ENCODE peak calls at places on chromosomes 13 and 19, in five cellular contexts. X is GM12878, C is K562, B is SK-N-SH, E is HepG2. D is an unnamed sample.

GRCh38 chr19:18847516-18848463 is 16.0 kb downstream of the UPF1 start:
- DNase-seq in X (no peak), C (no peak), B (peak; percentile 84), E (no peak), D (no peak)

GRCh38 chr19:32176591-32176990 is 168.8 kb upstream of the ZNF507 start:
- DNase-seq in X (no peak), C (no peak), B (no peak), E (no peak), D (no peak)

GRCh38 chr19:3285647-3286176 is 61.3 kb downstream of the CELF5 start:
- DNase-seq in X (no peak), C (peak; percentile 99), B (peak; percentile 91), E (peak; percentile 59), D (no peak)

GRCh38 chr13:41766439-41766838 is 194.5 kb downstream of the VWA8 start:
- DNase-seq in X (no peak), C (no peak), B (no peak), E (no peak), D (no peak)

GRCh38 chr13:96817336-96817941 is 176.8 kb downstream of the OXGR1 start:
- DNase-seq in X (no peak), C (no peak), B (peak; percentile 14), E (peak; percentile 6), D (peak; percentile 7)

GRCh38 chr19:3175761-3176714 is 2.5 kb upstream of the S1PR4 start:
- DNase-seq in X (peak; percentile 57), C (no peak), B (no peak), E (no peak), D (no peak)

GRCh38 chr13:38661276-38661675 is 25.6 kb upstream of the FREM2 start:
- DNase-seq in X (no peak), C (no peak), B (no peak), E (no peak), D (no peak)

GRCh38 chr13:74574964-74575728 is 440.9 kb upstream of the KLF12 start:
- DNase-seq in X (no peak), C (no peak), B (peak; percentile 22), E (no peak), D (peak; percentile 31)

GRCh38 chr19:54952591-54953344 is 5.4 kb upstream of the NLRP7 start:
- DNase-seq in X (no peak), C (no peak), B (no peak), E (no peak), D (no peak)

GRCh38 chr13:95391785-95392184 is 90.5 kb upstream of the ABCC4 start:
- DNase-seq in X (no peak), C (no peak), B (no peak), E (no peak), D (no peak)

GRCh38 chr13:107091386-107091785 is 523.4 kb upstream of the ARGLU1 start:
- DNase-seq in X (no peak), C (no peak), B (no peak), E (no peak), D (no peak)
- TF ChIP-seq FOXM1 in X (no peak), C (no peak), B (no peak), E (no peak), D (no peak)

GRCh38 chr19:1170938-1171754 is 2.9 kb downstream of the SBNO2 start:
- DNase-seq in X (no peak), C (no peak), B (no peak), E (peak; percentile 75), D (no peak)
- TF ChIP-seq FOXM1 in X (no peak), C (no peak), B (no peak), E (no peak), D (no peak)

GRCh38 chr13:99227331-99227900 is 26.8 kb downstream of the UBAC2 start:
- DNase-seq in X (no peak), C (no peak), B (no peak), E (no peak), D (no peak)

GRCh38 chr13:99228737-99229691 is 28.4 kb downstream of the UBAC2 start:
- DNase-seq in X (peak; percentile 91), C (no peak), B (peak; percentile 41), E (peak; percentile 23), D (no peak)

GRCh38 chr13:99231726-99232125 is 26.5 kb downstream of the GPR18 start:
- DNase-seq in X (no peak), C (no peak), B (no peak), E (no peak), D (no peak)

GRCh38 chr13:99227909-99228688 is 27.4 kb downstream of the UBAC2 start:
- DNase-seq in X (no peak), C (no peak), B (no peak), E (no peak), D (no peak)

DNA sequence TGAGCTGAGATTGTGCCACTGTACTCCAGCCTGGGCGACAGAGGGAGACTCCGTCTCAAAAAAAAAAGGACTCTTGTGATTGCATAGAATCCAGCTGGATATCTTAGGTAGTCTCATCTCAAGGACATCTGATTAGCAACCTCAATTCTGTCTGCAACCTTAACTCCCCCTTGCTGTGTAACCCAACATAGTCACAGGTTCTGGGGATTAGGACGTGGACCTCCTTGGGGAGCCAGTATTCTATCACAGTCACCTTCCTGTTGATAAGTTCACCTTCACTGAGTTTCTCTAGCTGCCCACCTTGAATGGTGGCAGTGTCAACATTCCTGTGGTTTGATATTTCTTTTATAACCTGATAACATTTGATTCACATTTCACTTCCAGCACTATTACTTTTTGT is 27.2 kb downstream of the GPR18 start:
- DNase-seq in X (no peak), C (no peak), B (no peak), E (no peak), D (no peak)
- TF ChIP-seq FOXM1 in X (no peak), C (no peak), B (no peak), E (no peak), D (no peak)

GRCh38 chr19:17365361-17365760 is 11.8 kb downstream of the PLVAP start:
- DNase-seq in X (no peak), C (peak; percentile 6), B (no peak), E (no peak), D (no peak)

GRCh38 chr19:17357724-17358123 is 19.4 kb downstream of the PLVAP start:
- DNase-seq in X (no peak), C (no peak), B (no peak), E (no peak), D (no peak)

GRCh38 chr19:17357078-17357666 is 19.8 kb downstream of the GTPBP3 start:
- DNase-seq in X (no peak), C (no peak), B (no peak), E (no peak), D (no peak)

GRCh38 chr19:17358395-17358794 is 18.7 kb downstream of the PLVAP start:
- DNase-seq in X (no peak), C (no peak), B (no peak), E (no peak), D (no peak)

DNA sequence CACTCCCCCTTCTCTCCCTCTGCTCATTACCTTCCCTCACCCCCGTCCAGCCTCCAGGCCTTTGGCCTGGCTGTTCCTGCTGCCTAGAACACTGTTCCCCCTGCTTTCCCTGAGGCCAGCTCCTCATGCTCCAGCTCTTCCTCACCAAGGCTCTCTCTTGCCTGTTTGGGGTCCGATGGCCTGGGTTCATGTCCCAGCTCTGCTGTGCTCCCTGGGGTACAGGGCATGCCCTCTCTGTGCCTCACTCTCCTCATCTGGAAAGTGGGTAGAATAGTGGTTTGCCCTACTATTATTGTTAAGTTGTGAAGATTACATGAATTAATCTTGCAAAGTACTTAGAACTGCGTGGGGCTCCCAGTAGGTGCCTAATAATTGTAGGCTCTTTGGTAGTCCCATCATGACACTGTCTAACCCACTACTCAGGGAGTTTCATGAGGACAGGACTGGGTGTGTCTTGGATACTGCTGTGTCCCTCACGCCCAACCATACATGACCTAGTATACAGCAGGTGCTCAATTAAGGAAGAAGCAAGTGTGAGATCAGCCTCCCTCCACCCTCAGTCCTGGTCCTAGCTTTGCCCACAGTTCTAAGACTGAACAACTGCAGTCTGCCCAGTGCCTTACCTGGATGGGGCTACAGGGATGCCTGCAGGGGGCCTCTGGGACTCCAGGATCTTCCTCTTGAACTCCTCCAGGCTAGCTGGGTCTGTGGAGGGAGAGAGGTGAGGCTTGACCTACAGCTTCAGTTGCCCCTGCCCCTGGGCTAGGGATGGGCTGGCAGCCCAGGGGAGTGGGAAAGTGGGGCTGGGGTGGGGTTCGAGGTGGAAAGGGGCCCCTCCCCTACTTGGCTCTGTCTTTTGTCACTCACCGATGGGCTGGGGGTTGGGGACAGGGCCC is 17.0 kb downstream of the PLVAP start:
- DNase-seq in X (no peak), C (no peak), B (no peak), E (no peak), D (no peak)
- TF ChIP-seq FOXM1 in X (no peak), C (no peak), B (no peak), E (no peak), D (no peak)

DNA sequence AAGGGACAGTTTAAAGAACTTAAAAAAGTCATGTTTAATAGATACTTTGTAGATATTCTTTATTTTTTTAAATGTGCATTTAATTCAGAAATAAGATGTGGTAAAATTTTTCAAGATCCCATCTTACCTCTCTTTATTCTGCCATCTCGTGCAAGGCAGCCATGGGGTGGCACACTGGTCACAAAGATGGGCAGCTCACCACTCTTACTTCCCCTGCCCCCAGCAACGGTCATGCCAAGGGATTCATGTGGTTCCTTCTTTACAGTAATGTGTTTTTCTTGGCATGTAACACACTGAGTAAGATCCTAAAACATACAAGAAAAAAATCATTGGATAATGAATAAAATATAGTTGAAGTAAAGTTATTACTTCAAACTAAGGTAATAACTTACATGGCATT is 64.2 kb downstream of the LNX2 start:
- DNase-seq in X (no peak), C (no peak), B (no peak), E (no peak), D (no peak)
- TF ChIP-seq FOXM1 in X (no peak), C (no peak), B (no peak), E (no peak), D (no peak)

GRCh38 chr13:27130223-27131015 is 41.2 kb downstream of the USP12 start:
- DNase-seq in X (no peak), C (no peak), B (no peak), E (no peak), D (no peak)
- TF ChIP-seq FOXM1 in X (no peak), C (no peak), B (no peak), E (no peak), D (no peak)

GRCh38 chr19:6032381-6032780 is 54.4 kb upstream of the RANBP3 start:
- DNase-seq in X (no peak), C (no peak), B (no peak), E (no peak), D (no peak)

GRCh38 chr19:6033744-6034264 is 55.9 kb upstream of the RANBP3 start:
- DNase-seq in X (no peak), C (no peak), B (peak; percentile 64), E (no peak), D (no peak)

GRCh38 chr19:6034512-6034911 is 56.6 kb upstream of the RANBP3 start:
- DNase-seq in X (no peak), C (no peak), B (no peak), E (no peak), D (no peak)

GRCh38 chr19:6032827-6033226 is 54.9 kb upstream of the RANBP3 start:
- DNase-seq in X (no peak), C (no peak), B (no peak), E (no peak), D (no peak)

GRCh38 chr19:6035026-6035425 is 57.1 kb upstream of the RANBP3 start:
- DNase-seq in X (no peak), C (no peak), B (no peak), E (no peak), D (no peak)
- TF ChIP-seq FOXM1 in X (no peak), C (no peak), B (no peak), E (no peak), D (no peak)